ENCODE peak calls at places on chromosomes 2 and 18, in six cellular contexts. B, Z, I, Y, P and E are unnamed samples.

GRCh38 chr2:126221506-126221905 is 434.5 kb upstream of the GYPC start:
- ATAC-seq in I (no peak), P (no peak), Y (no peak), B (no peak), Z (peak), E (no peak)

GRCh38 chr2:25981596-25982272 is 563 bp downstream of the KIF3C start:
- ATAC-seq in I (peak), Z (peak), Y (peak), P (peak), B (peak), E (peak)

GRCh38 chr2:206225435-206226232 is 48.8 kb upstream of the ZDBF2 start:
- ATAC-seq in Y (no peak), Z (no peak), P (peak), B (no peak), I (no peak), E (no peak)

GRCh38 chr2:72843301-72843700 is 17.5 kb upstream of the EXOC6B start:
- ATAC-seq in B (no peak), I (no peak), P (no peak), Z (no peak), Y (no peak), E (no peak)

GRCh38 chr2:122203523-122203922 is 448.1 kb downstream of the TSN start:
- ATAC-seq in Z (no peak), I (no peak), P (no peak), Y (peak), B (no peak), E (no peak)

GRCh38 chr18:36762074-36762473 is 66.7 kb downstream of the TPGS2 start:
- ATAC-seq in I (no peak), B (no peak), P (no peak), Z (no peak), Y (no peak), E (no peak)

GRCh38 chr2:20164061-20164733 is 60.7 kb downstream of the SDC1 start:
- ATAC-seq in P (peak), B (peak), Z (peak), Y (no peak), I (peak), E (no peak)

GRCh38 chr2:119195001-119195400 is 28.6 kb upstream of the STEAP3 start:
- ATAC-seq in P (no peak), I (no peak), B (no peak), Z (no peak), Y (no peak), E (no peak)

GRCh38 chr2:8234253-8234652 is 447.6 kb upstream of the ID2 start:
- ATAC-seq in Y (peak), P (peak), B (no peak), Z (no peak), I (no peak), E (peak)

GRCh38 chr2:45724329-45724728 is 72.9 kb downstream of the PRKCE start:
- ATAC-seq in Z (no peak), B (no peak), P (peak), I (no peak), Y (no peak), E (no peak)

GRCh38 chr18:75344615-75345014 is 82.9 kb downstream of the SMIM21 start:
- ATAC-seq in Z (no peak), Y (no peak), B (no peak), I (no peak), P (no peak), E (no peak)

GRCh38 chr2:236337465-236338325 is 73.5 kb upstream of the ASB18 start:
- ATAC-seq in I (no peak), B (peak), P (no peak), Z (no peak), Y (no peak), E (no peak)

GRCh38 chr2:200340527-200341224 is 34.2 kb downstream of the SPATS2L start:
- ATAC-seq in I (no peak), P (no peak), Z (no peak), B (peak), Y (no peak), E (no peak)

GRCh38 chr2:230677182-230677946 is 35.3 kb upstream of the CAB39 start:
- ATAC-seq in I (no peak), B (no peak), P (no peak), Y (no peak), Z (no peak), E (no peak)

GRCh38 chr2:176540995-176541394 is 271.8 kb downstream of the MTX2 start:
- ATAC-seq in B (no peak), I (no peak), P (no peak), Y (no peak), Z (no peak), E (no peak)

GRCh38 chr18:23710068-23710527 is 20.8 kb downstream of the LAMA3 start:
- ATAC-seq in I (no peak), Y (no peak), B (no peak), P (no peak), Z (peak), E (no peak)

GRCh38 chr18:45373286-45373880 is 241.9 kb upstream of the SLC14A2 start:
- ATAC-seq in I (no peak), Z (no peak), Y (no peak), P (no peak), B (no peak), E (no peak)

GRCh38 chr18:58230438-58231179 is 186.6 kb downstream of the NEDD4L start:
- ATAC-seq in Z (no peak), I (no peak), P (peak), Y (no peak), B (no peak), E (no peak)

GRCh38 chr2:210233487-210233886 is 8.2 kb upstream of the ACADL start:
- ATAC-seq in Y (peak), I (no peak), P (no peak), B (no peak), Z (no peak), E (peak)

GRCh38 chr2:205914198-205914597 is 171.8 kb downstream of the INO80D start:
- ATAC-seq in Y (no peak), I (no peak), P (no peak), Z (no peak), B (no peak), E (no peak)

GRCh38 chr2:200444530-200444929 is 65.3 kb downstream of the KCTD18 start:
- ATAC-seq in B (no peak), Z (no peak), I (no peak), P (no peak), Y (no peak), E (no peak)

GRCh38 chr2:203797363-203798111 is 70.0 kb upstream of the CTLA4 start:
- ATAC-seq in I (no peak), Z (no peak), Y (peak), B (no peak), P (no peak), E (no peak)

GRCh38 chr2:56337342-56337741 is 153.6 kb downstream of the CCDC85A start:
- ATAC-seq in B (no peak), Y (no peak), Z (no peak), I (no peak), P (no peak), E (no peak)

GRCh38 chr2:216341151-216341550 is 31.1 kb downstream of the MARCHF4 start:
- ATAC-seq in I (no peak), Y (peak), P (no peak), Z (no peak), B (no peak), E (no peak)

GRCh38 chr2:200472853-200473464 is 36.9 kb downstream of the KCTD18 start:
- ATAC-seq in I (no peak), P (peak), B (no peak), Z (no peak), Y (no peak), E (no peak)

GRCh38 chr2:217248312-217248935 is 388.6 kb upstream of the TNP1 start:
- ATAC-seq in Z (peak), Y (peak), I (no peak), P (peak), B (no peak), E (peak)

GRCh38 chr2:156156580-156156979 is 175.9 kb downstream of the NR4A2 start:
- ATAC-seq in Y (no peak), I (no peak), P (no peak), B (peak), Z (no peak), E (no peak)

GRCh38 chr2:234304945-234305344 is 191.9 kb downstream of the ARL4C start:
- ATAC-seq in Y (no peak), B (no peak), Z (no peak), P (no peak), I (peak), E (no peak)

GRCh38 chr2:224577541-224577940 is 7.6 kb downstream of the CUL3 start:
- ATAC-seq in Z (no peak), Y (no peak), I (no peak), P (peak), B (no peak), E (no peak)

GRCh38 chr18:26228562-26229260 is 2.5 kb downstream of the TAF4B start:
- ATAC-seq in Z (peak), P (peak), I (no peak), Y (no peak), B (no peak), E (no peak)

GRCh38 chr2:230790981-230791380 is 73.8 kb upstream of the ITM2C start:
- ATAC-seq in P (no peak), Y (no peak), B (no peak), Z (no peak), I (no peak), E (no peak)

GRCh38 chr2:178512491-178512890 is 32.2 kb downstream of the PLEKHA3 start:
- ATAC-seq in P (no peak), Z (no peak), I (no peak), Y (no peak), B (no peak), E (no peak)

GRCh38 chr18:23884712-23885375 is 129.7 kb upstream of the TTC39C start:
- ATAC-seq in Y (peak), I (no peak), Z (no peak), P (no peak), B (no peak), E (peak)

GRCh38 chr2:102425441-102426132 is 2.6 kb downstream of the IL18RAP start:
- ATAC-seq in P (peak), I (no peak), B (no peak), Y (no peak), Z (no peak), E (no peak)
- H3K27ac ChIP-seq in P (peak), I (no peak), B (no peak), Y (no peak), Z (no peak), E (no peak)

GRCh38 chr2:10875126-10875525 is 36.6 kb upstream of the KCNF1 start:
- ATAC-seq in I (no peak), P (no peak), B (no peak), Y (no peak), Z (no peak), E (no peak)
- TF ChIP-seq EP300 in I (no peak), P (no peak), B (no peak), Y (no peak), Z (no peak), E (no peak)

DNA sequence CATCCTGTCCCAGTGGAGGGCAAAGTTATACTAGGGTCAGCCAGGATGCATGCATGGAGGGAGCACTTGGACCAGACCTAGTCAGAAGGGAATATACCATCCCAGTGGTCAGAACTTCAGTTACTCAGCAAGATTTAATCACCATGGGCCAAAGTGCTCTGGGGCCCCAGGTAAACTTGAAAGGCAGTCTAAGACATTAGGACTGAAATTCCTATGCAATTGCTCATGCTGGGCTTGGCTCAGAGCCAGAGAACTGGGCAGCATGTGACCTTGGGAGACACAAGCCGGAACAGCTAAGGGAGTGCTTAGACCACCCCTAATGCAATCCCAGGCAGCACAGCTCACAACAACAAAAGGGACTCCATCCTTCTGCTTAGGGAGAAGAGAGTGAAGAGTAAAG is 401.3 kb downstream of the KCNJ3 start:
- ATAC-seq in I (no peak), Y (no peak), P (no peak), B (peak), Z (no peak), E (no peak)
- H3K27ac ChIP-seq in I (no peak), Y (no peak), P (no peak), B (no peak), Z (no peak), E (no peak)

GRCh38 chr18:63162271-63163014 is 157.1 kb downstream of the BCL2 start:
- ATAC-seq in Y (peak), I (no peak), P (peak), B (no peak), Z (no peak), E (peak)

GRCh38 chr18:63161032-63161727 is 158.4 kb downstream of the BCL2 start:
- ATAC-seq in I (no peak), P (peak), B (no peak), Z (no peak), Y (no peak), E (no peak)

GRCh38 chr18:63159590-63159989 is 160.0 kb downstream of the BCL2 start:
- ATAC-seq in B (no peak), Y (no peak), Z (no peak), I (no peak), P (peak), E (no peak)

GRCh38 chr18:63160172-63160995 is 159.2 kb downstream of the BCL2 start:
- ATAC-seq in B (no peak), P (peak), Y (no peak), I (no peak), Z (no peak), E (no peak)

DNA sequence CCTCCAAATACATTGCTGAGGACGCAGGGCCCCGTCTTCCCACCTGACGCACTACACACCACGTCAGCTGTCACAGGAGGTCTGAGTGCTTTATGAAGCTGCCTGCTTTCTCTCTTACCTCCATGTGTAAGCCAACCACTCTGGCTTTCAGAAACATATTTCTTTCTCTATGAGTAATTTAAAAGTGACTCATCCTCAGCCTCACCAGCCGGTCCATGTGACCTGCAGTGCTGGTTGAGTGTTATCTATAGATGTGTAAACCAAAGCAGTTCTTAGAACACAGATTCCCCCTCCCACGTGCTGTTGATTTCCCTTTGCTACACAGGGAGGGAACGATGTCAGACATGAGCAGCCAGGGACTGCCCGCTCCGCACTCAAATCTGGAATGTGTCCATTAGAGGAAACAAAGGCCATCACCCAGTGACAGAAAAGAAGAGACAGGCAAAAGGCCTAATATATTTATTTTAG is 157.8 kb downstream of the BCL2 start:
- ATAC-seq in I (peak), P (peak), Z (peak), Y (peak), B (no peak), E (peak)
- TF ChIP-seq EP300 in I (no peak), P (peak), Z (no peak), Y (no peak), B (no peak), E (no peak)